ENCODE peak calls at places on chromosomes 12 and 14, in six cellular contexts. B is mesenchymal stem cell, N is IMR-90, M is H9, Q is neuronal stem cell, A is H1. J is an unnamed sample.

GRCh38 chr12:96514328-96514727 is 25.0 kb downstream of the CFAP54 start:
- DNase-seq in B (no peak), N (peak), M (no peak), Q (no peak), A (no peak), J (no peak)

GRCh38 chr12:25162866-25163265 is 32.1 kb downstream of the DNAI7 start:
- DNase-seq in B (no peak), N (no peak), M (no peak), Q (no peak), A (no peak), J (no peak)

GRCh38 chr14:60649815-60650381 is 621 bp upstream of the SIX1 start:
- DNase-seq in B (no peak), N (peak), M (peak), Q (peak), A (no peak), J (peak)

GRCh38 chr14:56995010-56995409 is 184.7 kb upstream of the OTX2 start:
- DNase-seq in B (no peak), N (no peak), M (no peak), Q (no peak), A (no peak), J (no peak)

GRCh38 chr14:77498984-77499527 is 440 bp upstream of the ISM2 start:
- DNase-seq in B (no peak), N (no peak), M (peak), Q (peak), A (no peak), J (peak)

GRCh38 chr14:53180272-53181221 is 27.4 kb upstream of the DDHD1 start:
- DNase-seq in B (peak), N (peak), M (peak), Q (peak), A (peak), J (peak)

GRCh38 chr12:64457036-64457435 is 5.1 kb downstream of the TBK1 start:
- DNase-seq in B (peak), N (peak), M (no peak), Q (no peak), A (no peak), J (peak)

GRCh38 chr12:50003595-50003994 is 21.7 kb downstream of the RACGAP1 start:
- DNase-seq in B (no peak), N (peak), M (no peak), Q (no peak), A (no peak), J (no peak)

GRCh38 chr12:125633686-125634085 is 568.5 kb downstream of the AACS start:
- DNase-seq in B (no peak), N (no peak), M (peak), Q (no peak), A (no peak), J (peak)

GRCh38 chr14:33062881-33063280 is 124.2 kb downstream of the NPAS3 start:
- DNase-seq in B (peak), N (no peak), M (no peak), Q (no peak), A (no peak), J (peak)

GRCh38 chr12:46358791-46359666 is 13.5 kb downstream of the SLC38A2 start:
- DNase-seq in B (no peak), N (no peak), M (no peak), Q (no peak), A (no peak), J (peak)

GRCh38 chr12:69897744-69898143 is 72.7 kb downstream of the MYRFL start:
- DNase-seq in B (peak), N (peak), M (peak), Q (no peak), A (no peak), J (peak)

GRCh38 chr14:74577247-74577947 is 34.6 kb downstream of the LTBP2 start:
- DNase-seq in B (no peak), N (peak), M (no peak), Q (no peak), A (no peak), J (no peak)

GRCh38 chr14:74579447-74580274 is 32.4 kb downstream of the LTBP2 start:
- DNase-seq in B (peak), N (peak), M (no peak), Q (no peak), A (no peak), J (no peak)

GRCh38 chr14:74580275-74580672 is 31.8 kb downstream of the LTBP2 start:
- DNase-seq in B (no peak), N (no peak), M (no peak), Q (no peak), A (no peak), J (no peak)

GRCh38 chr14:74577948-74578275 is 34.1 kb downstream of the LTBP2 start:
- DNase-seq in B (no peak), N (no peak), M (no peak), Q (no peak), A (no peak), J (no peak)

GRCh38 chr14:74578479-74578878 is 33.6 kb downstream of the LTBP2 start:
- DNase-seq in B (no peak), N (no peak), M (no peak), Q (no peak), A (no peak), J (no peak)
- H3K27ac ChIP-seq in B (no peak), N (no peak), M (no peak), Q (no peak), A (no peak), J (no peak)

GRCh38 chr12:109098671-109099070 is 1.3 kb downstream of the UNG start:
- DNase-seq in B (no peak), N (no peak), M (no peak), Q (no peak), A (no peak), J (peak)

GRCh38 chr12:109099426-109100020 is 2.1 kb downstream of the UNG start:
- DNase-seq in B (peak), N (no peak), M (no peak), Q (no peak), A (no peak), J (no peak)

GRCh38 chr12:109097435-109098141 is at the start of gene UNG:
- DNase-seq in B (peak), N (peak), M (peak), Q (peak), A (peak), J (peak)

GRCh38 chr12:109097140-109097434 is 310 bp upstream of the UNG start:
- DNase-seq in B (no peak), N (no peak), M (no peak), Q (no peak), A (no peak), J (no peak)

DNA sequence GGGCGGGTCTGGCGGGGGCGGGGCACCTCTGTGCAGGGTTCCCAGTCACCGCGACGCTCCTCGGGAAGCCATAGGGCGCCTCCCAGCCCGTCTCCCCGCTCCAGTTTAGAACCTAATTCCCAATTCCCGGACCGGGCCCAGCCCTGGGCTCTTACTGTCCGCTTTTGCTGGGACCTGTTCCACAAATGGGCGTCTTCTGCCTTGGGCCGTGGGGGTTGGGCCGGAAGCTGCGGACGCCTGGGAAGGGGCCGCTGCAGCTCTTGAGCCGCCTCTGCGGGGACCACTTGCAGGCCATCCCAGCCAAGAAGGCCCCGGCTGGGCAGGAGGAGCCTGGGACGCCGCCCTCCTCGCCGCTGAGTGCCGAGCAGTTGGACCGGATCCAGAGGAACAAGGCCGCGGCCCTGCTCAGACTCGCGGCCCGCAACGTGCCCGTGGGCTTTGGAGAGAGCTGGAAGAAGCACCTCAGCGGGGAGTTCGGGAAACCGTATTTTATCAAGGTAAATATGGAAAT is 800 bp downstream of the UNG start:
- DNase-seq in B (peak), N (peak), M (no peak), Q (no peak), A (no peak), J (no peak)
- H4K8ac ChIP-seq in B (peak), N (peak), M (no peak), Q (no peak), A (peak), J (no peak)

GRCh38 chr12:104296718-104297117 is 6.8 kb upstream of the EID3 start:
- DNase-seq in B (no peak), N (no peak), M (no peak), Q (no peak), A (no peak), J (no peak)

GRCh38 chr12:104295954-104296353 is 7.6 kb upstream of the EID3 start:
- DNase-seq in B (no peak), N (no peak), M (no peak), Q (no peak), A (no peak), J (no peak)

GRCh38 chr12:104297477-104298113 is 5.9 kb upstream of the EID3 start:
- DNase-seq in B (no peak), N (no peak), M (no peak), Q (no peak), A (no peak), J (no peak)

GRCh38 chr12:104303538-104304151 is at the start of gene EID3:
- DNase-seq in B (peak), N (peak), M (peak), Q (peak), A (no peak), J (peak)

GRCh38 chr12:104299842-104300481 is 3.6 kb upstream of the EID3 start:
- DNase-seq in B (no peak), N (no peak), M (no peak), Q (no peak), A (no peak), J (no peak)
- H2BK15ac ChIP-seq in B (no peak), N (no peak), M (no peak), Q (no peak), A (no peak), J (no peak)

DNA sequence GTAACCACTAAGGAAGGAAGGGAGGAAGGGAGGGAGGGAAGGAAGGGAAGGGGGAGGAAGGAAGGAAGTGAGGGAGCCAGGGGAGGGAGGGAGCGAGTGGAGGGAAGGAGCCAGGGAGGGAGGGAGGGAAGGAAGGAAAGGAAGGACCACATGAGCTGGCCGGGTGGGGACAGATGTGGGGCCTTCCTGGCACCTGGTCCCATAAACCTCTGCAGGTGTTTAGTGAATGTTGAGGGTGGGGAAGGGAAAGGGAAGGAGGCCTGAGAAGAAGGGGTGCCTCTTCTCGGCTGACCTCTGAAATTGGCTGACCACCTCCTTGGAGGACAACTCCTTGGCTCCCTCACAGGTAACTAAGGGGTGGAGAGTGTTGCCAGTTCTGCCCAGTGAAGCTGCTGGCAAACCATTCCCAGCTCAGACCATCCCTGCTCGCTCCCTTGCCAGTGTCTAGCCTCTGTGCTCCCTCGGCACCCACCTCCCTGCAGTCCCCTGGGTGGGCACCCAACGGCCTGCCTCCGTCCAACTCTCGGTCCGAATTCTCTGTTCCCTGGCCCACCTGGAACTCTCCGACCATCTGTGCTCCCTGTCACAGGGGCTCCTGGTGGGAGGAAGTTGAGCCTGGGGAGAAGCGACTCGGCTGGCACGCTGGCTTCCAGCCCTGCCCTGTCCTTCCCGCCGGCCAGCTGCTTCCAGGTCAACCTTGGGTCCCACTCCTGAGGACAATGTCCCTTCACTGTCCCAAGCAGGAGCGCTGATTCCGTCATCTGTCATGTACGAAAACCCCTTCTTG is 12.2 kb upstream of the PPP1R13B start:
- DNase-seq in B (no peak), N (no peak), M (no peak), Q (no peak), A (no peak), J (no peak)
- H3K27ac ChIP-seq in B (no peak), N (no peak), M (no peak), Q (no peak), A (no peak), J (no peak)

DNA sequence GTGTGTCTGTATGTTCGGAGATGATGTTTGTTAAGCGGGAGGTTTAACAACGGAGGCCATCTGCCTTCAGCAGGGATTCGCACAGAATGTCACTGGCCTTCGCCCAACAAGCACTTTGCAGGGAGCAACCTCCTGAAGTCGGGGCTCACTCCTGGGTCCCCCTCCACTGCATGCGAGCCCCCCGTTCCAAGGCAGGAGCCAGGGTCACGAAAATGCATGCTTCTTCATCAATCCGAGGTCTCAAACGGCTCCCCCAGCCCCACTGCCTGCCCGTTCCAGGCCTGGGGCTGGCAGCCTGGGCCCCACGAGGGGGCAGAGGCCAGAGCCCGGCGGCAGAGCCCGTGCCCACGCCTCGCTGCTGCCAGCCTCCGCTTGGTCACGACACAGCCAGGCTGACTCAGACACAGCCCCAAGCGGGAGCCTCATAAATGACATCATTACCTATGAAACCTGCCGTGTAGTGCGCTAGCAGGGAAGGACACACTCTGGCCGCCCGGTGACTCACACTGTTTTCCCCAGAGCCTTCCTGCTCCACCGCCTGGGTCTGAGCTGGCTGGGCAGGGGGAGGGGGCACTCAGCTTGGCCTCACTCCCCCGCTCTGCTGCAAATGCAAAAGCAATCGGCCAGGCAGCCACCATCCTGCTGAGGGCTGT is 169.5 kb upstream of the RTL1 start:
- DNase-seq in B (peak), N (peak), M (peak), Q (peak), A (peak), J (peak)
- H4K8ac ChIP-seq in B (no peak), N (peak), M (no peak), Q (no peak), A (peak), J (peak)

DNA sequence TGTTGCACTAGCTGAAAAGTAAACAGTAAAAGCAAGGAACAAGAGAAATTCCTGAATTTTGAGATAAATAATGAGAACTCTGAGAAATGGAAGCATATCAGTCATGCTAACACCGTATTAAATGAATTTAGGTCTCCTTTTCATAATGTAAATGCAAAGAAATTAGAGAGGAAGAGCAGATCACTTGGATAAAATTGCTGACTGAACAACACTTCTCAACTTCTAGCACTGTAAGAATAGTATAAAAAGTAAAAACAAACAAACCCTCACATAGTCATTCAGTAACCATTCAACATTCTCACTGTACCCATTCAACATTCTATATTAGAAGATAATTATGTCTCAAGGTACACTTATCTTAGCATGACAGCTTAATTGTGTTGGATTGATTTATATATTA is 217.3 kb upstream of the LRFN5 start:
- DNase-seq in B (no peak), N (no peak), M (no peak), Q (no peak), A (no peak), J (no peak)
- H2BK15ac ChIP-seq in B (no peak), N (no peak), M (no peak), Q (no peak), A (no peak), J (no peak)

GRCh38 chr14:91273885-91274273 is 29.4 kb upstream of the GPR68 start:
- DNase-seq in B (no peak), N (no peak), M (no peak), Q (no peak), A (no peak), J (no peak)

GRCh38 chr14:91272341-91273272 is 28.1 kb upstream of the GPR68 start:
- DNase-seq in B (no peak), N (no peak), M (no peak), Q (no peak), A (no peak), J (no peak)

GRCh38 chr14:91273273-91273884 is 28.9 kb upstream of the GPR68 start:
- DNase-seq in B (no peak), N (no peak), M (no peak), Q (no peak), A (no peak), J (no peak)

GRCh38 chr14:91277546-91278382 is 33.3 kb upstream of the GPR68 start:
- DNase-seq in B (no peak), N (no peak), M (no peak), Q (no peak), A (no peak), J (no peak)

GRCh38 chr14:91274796-91275195 is 30.3 kb upstream of the GPR68 start:
- DNase-seq in B (no peak), N (no peak), M (no peak), Q (no peak), A (no peak), J (no peak)
- H3K27ac ChIP-seq in B (no peak), N (no peak), M (no peak), Q (no peak), A (no peak), J (no peak)